ENCODE peak calls at places on chromosome 20, in eight cellular contexts. F is kidney; J is choroid plexus epithelial cell; Q is CD8-positive, alpha-beta T cell; K is Panc1; B is AG04449; N is GM13977; T is AG10803. G is an unnamed sample.

GRCh38 chr20:12315652-12316051 is 398.0 kb downstream of the BTBD3 start:
- DNase-seq in F (no peak), J (no peak), Q (no peak), K (no peak), B (no peak), N (no peak), T (no peak), G (no peak)

GRCh38 chr20:53929974-53930650 is 140.3 kb downstream of the BCAS1 start:
- DNase-seq in F (no peak), J (no peak), Q (no peak), K (no peak), B (no peak), N (peak), T (no peak), G (no peak)

GRCh38 chr20:62476074-62476838 is 461 bp upstream of the GATA5 start:
- DNase-seq in F (peak), J (no peak), Q (no peak), K (no peak), B (no peak), N (no peak), T (no peak), G (no peak)

GRCh38 chr20:31835554-31835953 is 9.8 kb downstream of the FOXS1 start:
- DNase-seq in F (no peak), J (no peak), Q (no peak), K (no peak), B (no peak), N (no peak), T (no peak), G (no peak)

GRCh38 chr20:21564127-21564773 is 50.4 kb upstream of the NKX2-2 start:
- DNase-seq in F (no peak), J (no peak), Q (no peak), K (no peak), B (no peak), N (no peak), T (no peak), G (no peak)

GRCh38 chr20:57617079-57617795 is 3.0 kb downstream of the ZBP1 start:
- DNase-seq in F (peak), J (no peak), Q (no peak), K (no peak), B (no peak), N (no peak), T (no peak), G (no peak)

GRCh38 chr20:14687317-14687716 is 349.9 kb upstream of the FLRT3 start:
- DNase-seq in F (no peak), J (no peak), Q (no peak), K (no peak), B (no peak), N (no peak), T (no peak), G (no peak)

GRCh38 chr20:51715873-51716215 is 52.3 kb downstream of the ATP9A start:
- DNase-seq in F (no peak), J (no peak), Q (no peak), K (no peak), B (no peak), N (no peak), T (no peak), G (no peak)

GRCh38 chr20:50615407-50615806 is 75.9 kb downstream of the RIPOR3 start:
- DNase-seq in F (no peak), J (no peak), Q (no peak), K (no peak), B (no peak), N (no peak), T (no peak), G (no peak)

GRCh38 chr20:39282619-39283092 is 320.5 kb downstream of the DHX35 start:
- DNase-seq in F (no peak), J (no peak), Q (no peak), K (no peak), B (no peak), N (no peak), T (no peak), G (no peak)

GRCh38 chr20:39289316-39289715 is 327.2 kb downstream of the DHX35 start:
- DNase-seq in F (no peak), J (no peak), Q (no peak), K (peak), B (no peak), N (peak), T (no peak), G (no peak)

GRCh38 chr20:39280875-39281274 is 318.7 kb downstream of the DHX35 start:
- DNase-seq in F (no peak), J (no peak), Q (no peak), K (no peak), B (no peak), N (no peak), T (no peak), G (no peak)

DNA sequence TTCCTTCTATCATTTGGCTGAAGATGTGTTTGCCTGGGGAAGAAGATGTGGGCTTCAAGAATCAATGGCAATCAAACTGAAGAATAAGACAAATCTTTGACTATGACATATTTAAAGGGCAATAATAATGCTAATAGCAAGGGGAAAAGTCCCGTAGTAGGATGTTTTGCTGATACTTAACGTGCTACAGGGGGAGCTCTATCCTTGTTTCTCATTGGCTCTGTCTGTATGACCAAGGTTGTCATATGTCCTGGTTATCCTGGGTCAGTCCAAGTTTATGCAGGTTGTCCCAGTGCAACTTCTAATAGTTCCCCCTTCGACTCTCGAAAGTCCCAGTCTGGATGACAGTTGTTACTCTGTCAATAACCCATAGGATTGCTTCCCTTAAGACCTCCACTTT is 321.3 kb downstream of the DHX35 start:
- DNase-seq in F (no peak), J (no peak), Q (no peak), K (no peak), B (no peak), N (no peak), T (no peak), G (no peak)
- TF ChIP-seq CTCF in F (no peak), J (no peak), Q (no peak), K (peak), B (no peak), N (no peak), T (no peak), G (peak)

GRCh38 chr20:36836591-36837329 is 39.2 kb upstream of the TLDC2 start:
- DNase-seq in F (no peak), J (peak), Q (peak), K (peak), B (no peak), N (peak), T (peak), G (no peak)
- TF ChIP-seq CTCF in F (no peak), J (peak), Q (no peak), K (peak), B (peak), N (peak), T (peak), G (peak)

GRCh38 chr20:1474817-1475603 is 8.4 kb upstream of the NSFL1C start:
- DNase-seq in F (no peak), J (no peak), Q (no peak), K (no peak), B (no peak), N (no peak), T (no peak), G (no peak)
- TF ChIP-seq CTCF in F (no peak), J (peak), Q (no peak), K (peak), B (no peak), N (no peak), T (no peak), G (no peak)

GRCh38 chr20:63908008-63908682 is 13.2 kb downstream of the DNAJC5 start:
- DNase-seq in F (no peak), J (no peak), Q (no peak), K (no peak), B (no peak), N (no peak), T (no peak), G (no peak)
- TF ChIP-seq CTCF in F (no peak), J (no peak), Q (no peak), K (no peak), B (no peak), N (no peak), T (no peak), G (no peak)